ENCODE peak calls at places on chromosomes 4 and X, in four cellular contexts. J is GM12878, P is GM12891, X is K562. Q is an unnamed sample.

GRCh38 chr4:2636331-2636730 is 99.9 kb downstream of the FAM193A start:
- DNase-seq in J (no peak), P (no peak), X (no peak), Q (no peak)

GRCh38 chr4:86980230-86980629 is 45.4 kb downstream of the AFF1 start:
- DNase-seq in J (no peak), P (no peak), X (no peak), Q (no peak)

GRCh38 chr4:110196206-110196870 is 2.1 kb downstream of the ELOVL6 start:
- DNase-seq in J (no peak), P (peak), X (peak), Q (no peak)

GRCh38 chr4:142881331-142881730 is 35.2 kb upstream of the INPP4B start:
- DNase-seq in J (no peak), P (no peak), X (no peak), Q (no peak)

GRCh38 chr4:161828061-161828460 is 335.7 kb downstream of the FSTL5 start:
- DNase-seq in J (no peak), P (no peak), X (no peak), Q (no peak)

GRCh38 chr4:141654098-141654497 is 17.7 kb downstream of the IL15 start:
- DNase-seq in J (no peak), P (no peak), X (no peak), Q (no peak)

GRCh38 chrX:42466706-42467105 is 311.3 kb downstream of the PPP1R2C start:
- DNase-seq in J (no peak), P (no peak), X (no peak), Q (no peak)

GRCh38 chr4:90317785-90318184 is 190.6 kb downstream of the CCSER1 start:
- DNase-seq in J (no peak), P (no peak), X (no peak), Q (no peak)

GRCh38 chrX:80511969-80512760 is 91.9 kb downstream of the TENT5D start:
- DNase-seq in J (no peak), P (no peak), X (peak), Q (no peak)

GRCh38 chr4:140497776-140498636 is at the start of gene MGAT4D:
- DNase-seq in J (no peak), P (no peak), X (no peak), Q (no peak)

DNA sequence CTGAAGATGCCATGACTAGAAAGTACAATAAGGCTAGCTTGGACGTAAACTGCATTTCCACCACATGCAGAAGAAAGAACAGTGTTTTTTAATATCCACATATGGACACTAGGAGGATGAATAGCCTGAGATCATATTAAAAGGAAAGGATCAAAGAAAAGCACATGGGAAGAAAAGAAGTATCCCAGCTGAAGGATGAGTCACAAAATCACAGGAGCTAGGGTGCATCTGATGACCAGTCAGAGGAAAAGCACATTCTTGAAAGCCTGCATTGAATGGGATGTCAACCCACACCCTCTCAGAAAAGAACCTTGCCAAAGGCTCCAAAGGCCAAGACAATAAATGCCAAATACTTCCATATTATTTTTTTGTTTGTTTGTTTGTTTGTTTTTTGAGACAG is 56.8 kb upstream of the PRDX4 start:
- DNase-seq in J (no peak), P (no peak), X (no peak), Q (no peak)
- TF ChIP-seq SPI1 in J (no peak), P (no peak), X (no peak), Q (no peak)

DNA sequence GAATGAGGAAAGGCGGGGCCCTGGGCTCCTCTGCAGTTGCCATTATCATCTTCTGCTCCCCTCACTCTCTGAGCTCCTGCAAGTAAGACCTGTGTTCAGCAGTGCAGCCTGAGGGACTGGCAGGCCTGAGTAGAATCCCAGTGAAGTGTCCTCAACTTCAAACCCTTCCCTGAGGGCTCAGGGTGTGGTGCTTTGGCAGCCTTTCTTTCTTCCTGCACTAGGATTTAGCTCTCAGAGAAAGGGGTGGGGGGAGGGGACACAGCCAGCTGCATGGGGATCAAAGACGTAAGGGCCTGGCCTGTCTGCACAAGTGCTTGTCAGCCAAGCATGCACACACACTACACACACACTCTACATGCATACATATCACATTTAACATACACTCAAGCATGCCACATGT is 223.5 kb upstream of the RPL34 start:
- DNase-seq in J (no peak), P (no peak), X (no peak), Q (no peak)
- TF ChIP-seq SPI1 in J (no peak), P (no peak), X (no peak), Q (no peak)

GRCh38 chr4:76426272-76426671 is 5.3 kb upstream of the CCDC158 start:
- DNase-seq in J (no peak), P (no peak), X (no peak), Q (no peak)

GRCh38 chr4:76429636-76430035 is 5.4 kb upstream of the SHROOM3 start:
- DNase-seq in J (no peak), P (no peak), X (no peak), Q (peak)

GRCh38 chr4:76434901-76435688 is at the start of gene SHROOM3:
- DNase-seq in J (no peak), P (no peak), X (no peak), Q (no peak)

GRCh38 chr4:76435689-76436176 is 704 bp downstream of the SHROOM3 start:
- DNase-seq in J (no peak), P (no peak), X (no peak), Q (no peak)

GRCh38 chr4:76430519-76431388 is 4.3 kb upstream of the SHROOM3 start:
- DNase-seq in J (no peak), P (no peak), X (no peak), Q (no peak)
- TF ChIP-seq SPI1 in J (no peak), P (no peak), X (no peak), Q (no peak)

GRCh38 chr4:131093303-131093702 is 1997.4 kb downstream of the C4orf33 start:
- DNase-seq in J (no peak), P (no peak), X (no peak), Q (no peak)

GRCh38 chr4:131098976-131099375 is 2003.0 kb downstream of the C4orf33 start:
- DNase-seq in J (no peak), P (no peak), X (no peak), Q (no peak)
- TF ChIP-seq SPI1 in J (no peak), P (no peak), X (no peak), Q (no peak)

DNA sequence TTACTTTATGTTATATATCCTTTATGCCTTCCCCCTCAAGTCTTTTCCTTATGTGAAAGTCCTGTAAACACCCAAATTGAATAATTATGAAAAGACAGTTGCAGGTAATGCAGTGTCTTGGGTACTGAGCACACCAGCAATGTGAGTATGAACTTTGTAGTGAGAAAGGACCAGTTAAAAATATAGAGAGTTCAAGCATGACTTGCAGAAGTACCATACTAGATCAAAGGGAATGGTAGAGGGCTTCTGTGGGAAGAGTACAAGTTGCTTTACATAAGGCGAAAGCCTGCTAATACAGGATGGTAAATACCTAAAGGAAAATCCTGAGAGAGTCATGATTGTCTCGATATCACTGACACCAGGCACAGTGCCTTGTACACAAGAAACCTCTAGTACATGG is 25.7 kb downstream of the KIAA0232 start:
- DNase-seq in J (no peak), P (no peak), X (no peak), Q (no peak)
- TF ChIP-seq SPI1 in J (no peak), P (no peak), X (no peak), Q (no peak)

Q was measured in HL-60.